ENCODE peak calls at places on chromosome 14, in eight cellular contexts. One of them, this sample, is unnamed. For H3K4me1, the result is how much of the 10 kb centered on the place peaks cover.

GRCh38 chr14:29814153-29815057 is 113.2 kb downstream of the PRKD1 start:
- DNase-seq in gastrocnemius medialis: no peak
- DNase-seq in Peyer's patch: no peak
- DNase-seq in left ventricle myocardium inferior: peak
- DNase-seq in upper lobe of left lung: peak
- DNase-seq in tibial nerve: peak
- DNase-seq in suprapubic skin: no peak
- DNase-seq in kidney: no peak
- DNase-seq in this sample: no peak

GRCh38 chr14:39974036-39974435 is 541.8 kb upstream of the FBXO33 start:
- DNase-seq in kidney: no peak
- DNase-seq in suprapubic skin: no peak
- DNase-seq in gastrocnemius medialis: no peak
- DNase-seq in Peyer's patch: no peak
- DNase-seq in upper lobe of left lung: no peak
- DNase-seq in left ventricle myocardium inferior: no peak
- DNase-seq in tibial nerve: no peak
- DNase-seq in this sample: no peak

GRCh38 chr14:99790978-99791376 is 2.2 kb upstream of the EML1 start:
- DNase-seq in upper lobe of left lung: peak
- DNase-seq in tibial nerve: no peak
- DNase-seq in kidney: no peak
- DNase-seq in left ventricle myocardium inferior: no peak
- DNase-seq in suprapubic skin: no peak
- DNase-seq in gastrocnemius medialis: no peak
- DNase-seq in Peyer's patch: no peak
- DNase-seq in this sample: no peak

GRCh38 chr14:69712217-69712565 is 54.8 kb upstream of the SRSF5 start:
- DNase-seq in Peyer's patch: no peak
- DNase-seq in left ventricle myocardium inferior: no peak
- DNase-seq in upper lobe of left lung: no peak
- DNase-seq in tibial nerve: no peak
- DNase-seq in suprapubic skin: no peak
- DNase-seq in gastrocnemius medialis: no peak
- DNase-seq in kidney: no peak
- DNase-seq in this sample: no peak

GRCh38 chr14:72948481-72949138 is 22.3 kb downstream of the DCAF4 start:
- DNase-seq in left ventricle myocardium inferior: peak
- DNase-seq in upper lobe of left lung: peak
- DNase-seq in suprapubic skin: no peak
- DNase-seq in Peyer's patch: peak
- DNase-seq in kidney: peak
- DNase-seq in tibial nerve: peak
- DNase-seq in gastrocnemius medialis: peak
- DNase-seq in this sample: peak

GRCh38 chr14:36940476-36940875 is 231.9 kb downstream of the SLC25A21 start:
- DNase-seq in Peyer's patch: no peak
- DNase-seq in kidney: no peak
- DNase-seq in gastrocnemius medialis: no peak
- DNase-seq in suprapubic skin: no peak
- DNase-seq in upper lobe of left lung: no peak
- DNase-seq in left ventricle myocardium inferior: no peak
- DNase-seq in tibial nerve: no peak
- DNase-seq in this sample: no peak

GRCh38 chr14:92663049-92663448 is 85.4 kb downstream of the LGMN start:
- DNase-seq in tibial nerve: no peak
- DNase-seq in upper lobe of left lung: no peak
- DNase-seq in left ventricle myocardium inferior: no peak
- DNase-seq in Peyer's patch: no peak
- DNase-seq in gastrocnemius medialis: no peak
- DNase-seq in suprapubic skin: no peak
- DNase-seq in kidney: no peak
- DNase-seq in this sample: no peak

GRCh38 chr14:103737432-103738045 is 21.9 kb downstream of the ZFYVE21 start:
- DNase-seq in Peyer's patch: no peak
- DNase-seq in kidney: peak
- DNase-seq in gastrocnemius medialis: no peak
- DNase-seq in upper lobe of left lung: no peak
- DNase-seq in left ventricle myocardium inferior: no peak
- DNase-seq in suprapubic skin: no peak
- DNase-seq in tibial nerve: no peak
- DNase-seq in this sample: no peak

GRCh38 chr14:65131176-65131765 is 29.0 kb upstream of the MAX start:
- DNase-seq in left ventricle myocardium inferior: no peak
- DNase-seq in gastrocnemius medialis: no peak
- DNase-seq in suprapubic skin: no peak
- DNase-seq in upper lobe of left lung: no peak
- DNase-seq in tibial nerve: no peak
- DNase-seq in Peyer's patch: no peak
- DNase-seq in kidney: no peak
- DNase-seq in this sample: no peak

GRCh38 chr14:53542692-53543091 is 389.6 kb upstream of the DDHD1 start:
- DNase-seq in kidney: no peak
- DNase-seq in gastrocnemius medialis: no peak
- DNase-seq in Peyer's patch: no peak
- DNase-seq in left ventricle myocardium inferior: no peak
- DNase-seq in upper lobe of left lung: no peak
- DNase-seq in suprapubic skin: no peak
- DNase-seq in tibial nerve: peak
- DNase-seq in this sample: no peak

GRCh38 chr14:92207012-92207927 is 85.5 kb downstream of the CPSF2 start:
- DNase-seq in left ventricle myocardium inferior: no peak
- DNase-seq in Peyer's patch: no peak
- DNase-seq in kidney: no peak
- DNase-seq in tibial nerve: no peak
- DNase-seq in gastrocnemius medialis: no peak
- DNase-seq in upper lobe of left lung: no peak
- DNase-seq in suprapubic skin: no peak
- DNase-seq in this sample: no peak

GRCh38 chr14:91351508-91351853 is 66.1 kb downstream of the CCDC88C start:
- DNase-seq in tibial nerve: no peak
- DNase-seq in suprapubic skin: no peak
- DNase-seq in left ventricle myocardium inferior: no peak
- DNase-seq in kidney: peak
- DNase-seq in Peyer's patch: no peak
- DNase-seq in gastrocnemius medialis: no peak
- DNase-seq in upper lobe of left lung: no peak
- DNase-seq in this sample: no peak

GRCh38 chr14:64137657-64138290 is 156.4 kb downstream of the ESR2 start:
- DNase-seq in kidney: no peak
- DNase-seq in left ventricle myocardium inferior: no peak
- DNase-seq in suprapubic skin: no peak
- DNase-seq in gastrocnemius medialis: no peak
- DNase-seq in tibial nerve: no peak
- DNase-seq in upper lobe of left lung: no peak
- DNase-seq in Peyer's patch: peak
- DNase-seq in this sample: no peak

DNA sequence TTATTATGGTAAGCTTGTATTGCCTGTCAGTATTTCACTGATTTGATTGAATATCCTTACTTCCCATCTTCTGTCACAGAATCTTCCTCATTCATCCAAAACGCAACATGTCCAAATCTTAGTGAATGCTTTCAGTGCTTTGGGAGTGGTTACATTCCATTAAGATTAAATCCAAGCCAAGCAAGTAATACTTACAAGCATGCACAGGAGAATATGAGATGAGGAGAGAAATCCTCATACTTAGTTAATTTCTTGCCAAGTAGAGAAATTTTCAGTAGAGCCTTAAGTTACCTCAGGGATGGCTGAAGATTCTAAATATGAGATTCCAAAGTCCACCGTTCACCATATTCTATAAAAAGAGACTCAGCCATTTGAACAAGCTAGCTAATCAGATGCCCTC is 316.0 kb downstream of the RAD51B start:
- DNase-seq in kidney: no peak
- DNase-seq in upper lobe of left lung: no peak
- DNase-seq in Peyer's patch: no peak
- DNase-seq in left ventricle myocardium inferior: no peak
- DNase-seq in tibial nerve: no peak
- DNase-seq in gastrocnemius medialis: no peak
- DNase-seq in suprapubic skin: no peak
- DNase-seq in this sample: no peak
- H3K4me1 ChIP-seq in kidney: under half
- H3K4me1 ChIP-seq in upper lobe of left lung: under half
- H3K4me1 ChIP-seq in Peyer's patch: under half
- H3K4me1 ChIP-seq in left ventricle myocardium inferior: under half
- H3K4me1 ChIP-seq in tibial nerve: half or more
- H3K4me1 ChIP-seq in gastrocnemius medialis: under half
- H3K4me1 ChIP-seq in suprapubic skin: half or more
- H3K4me1 ChIP-seq in this sample: under half

GRCh38 chr14:89486505-89486904 is 69.5 kb upstream of the FOXN3 start:
- DNase-seq in left ventricle myocardium inferior: no peak
- DNase-seq in kidney: no peak
- DNase-seq in upper lobe of left lung: peak
- DNase-seq in tibial nerve: no peak
- DNase-seq in Peyer's patch: no peak
- DNase-seq in suprapubic skin: no peak
- DNase-seq in gastrocnemius medialis: no peak
- DNase-seq in this sample: no peak
- H3K27ac ChIP-seq in left ventricle myocardium inferior: peak
- H3K27ac ChIP-seq in kidney: no peak
- H3K27ac ChIP-seq in upper lobe of left lung: no peak
- H3K27ac ChIP-seq in tibial nerve: no peak
- H3K27ac ChIP-seq in Peyer's patch: no peak
- H3K27ac ChIP-seq in suprapubic skin: no peak
- H3K27ac ChIP-seq in gastrocnemius medialis: no peak
- H3K27ac ChIP-seq in this sample: no peak

DNA sequence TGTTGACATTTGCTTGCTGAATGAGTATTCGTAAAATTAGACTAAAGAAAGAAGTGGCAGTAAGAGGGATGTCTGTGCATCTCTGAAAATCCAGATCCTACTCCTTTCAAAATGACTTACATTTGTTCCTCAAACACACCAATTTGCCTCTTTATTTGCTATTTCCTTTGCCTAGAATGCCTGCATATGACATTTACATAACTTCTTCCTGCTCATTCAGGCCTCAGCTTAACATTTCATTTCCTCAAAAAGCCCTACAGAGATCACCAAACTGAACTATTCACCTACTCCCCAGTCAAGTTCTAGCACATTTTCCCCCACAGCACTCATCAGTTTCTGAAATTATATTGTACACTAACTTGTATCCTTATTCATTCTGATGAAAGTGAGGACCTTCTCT is 907.2 kb downstream of the LRFN5 start:
- DNase-seq in tibial nerve: no peak
- DNase-seq in Peyer's patch: no peak
- DNase-seq in upper lobe of left lung: no peak
- DNase-seq in left ventricle myocardium inferior: no peak
- DNase-seq in gastrocnemius medialis: no peak
- DNase-seq in kidney: no peak
- DNase-seq in suprapubic skin: no peak
- DNase-seq in this sample: no peak
- TF ChIP-seq CTCF in tibial nerve: no peak
- TF ChIP-seq CTCF in Peyer's patch: no peak
- TF ChIP-seq CTCF in upper lobe of left lung: no peak
- TF ChIP-seq CTCF in left ventricle myocardium inferior: no peak
- TF ChIP-seq CTCF in gastrocnemius medialis: no peak
- TF ChIP-seq CTCF in kidney: no peak
- TF ChIP-seq CTCF in suprapubic skin: no peak
- TF ChIP-seq CTCF in this sample: no peak

GRCh38 chr14:56131004-56131864 is 13.0 kb downstream of the PELI2 start:
- DNase-seq in left ventricle myocardium inferior: no peak
- DNase-seq in tibial nerve: no peak
- DNase-seq in upper lobe of left lung: no peak
- DNase-seq in kidney: no peak
- DNase-seq in gastrocnemius medialis: no peak
- DNase-seq in Peyer's patch: no peak
- DNase-seq in suprapubic skin: no peak
- DNase-seq in this sample: no peak
- H3K4me1 ChIP-seq in left ventricle myocardium inferior: under half
- H3K4me1 ChIP-seq in tibial nerve: half or more
- H3K4me1 ChIP-seq in upper lobe of left lung: under half
- H3K4me1 ChIP-seq in kidney: under half
- H3K4me1 ChIP-seq in gastrocnemius medialis: under half
- H3K4me1 ChIP-seq in Peyer's patch: under half
- H3K4me1 ChIP-seq in suprapubic skin: half or more
- H3K4me1 ChIP-seq in this sample: under half

GRCh38 chr14:77108753-77109152 is 10.7 kb downstream of the CIPC start:
- DNase-seq in upper lobe of left lung: no peak
- DNase-seq in kidney: no peak
- DNase-seq in tibial nerve: no peak
- DNase-seq in gastrocnemius medialis: no peak
- DNase-seq in suprapubic skin: no peak
- DNase-seq in Peyer's patch: no peak
- DNase-seq in left ventricle myocardium inferior: no peak
- DNase-seq in this sample: no peak

GRCh38 chr14:77105118-77105517 is 7.1 kb downstream of the CIPC start:
- DNase-seq in suprapubic skin: no peak
- DNase-seq in tibial nerve: no peak
- DNase-seq in kidney: no peak
- DNase-seq in left ventricle myocardium inferior: no peak
- DNase-seq in Peyer's patch: no peak
- DNase-seq in upper lobe of left lung: no peak
- DNase-seq in gastrocnemius medialis: no peak
- DNase-seq in this sample: no peak

GRCh38 chr14:77105554-77105953 is 7.5 kb downstream of the CIPC start:
- DNase-seq in suprapubic skin: no peak
- DNase-seq in Peyer's patch: no peak
- DNase-seq in upper lobe of left lung: no peak
- DNase-seq in left ventricle myocardium inferior: no peak
- DNase-seq in gastrocnemius medialis: no peak
- DNase-seq in kidney: no peak
- DNase-seq in tibial nerve: no peak
- DNase-seq in this sample: no peak

GRCh38 chr14:77106666-77107065 is 8.6 kb downstream of the CIPC start:
- DNase-seq in tibial nerve: no peak
- DNase-seq in suprapubic skin: no peak
- DNase-seq in gastrocnemius medialis: peak
- DNase-seq in Peyer's patch: no peak
- DNase-seq in kidney: no peak
- DNase-seq in upper lobe of left lung: no peak
- DNase-seq in left ventricle myocardium inferior: no peak
- DNase-seq in this sample: no peak

GRCh38 chr14:77107228-77107627 is 9.2 kb downstream of the CIPC start:
- DNase-seq in left ventricle myocardium inferior: peak
- DNase-seq in suprapubic skin: no peak
- DNase-seq in upper lobe of left lung: no peak
- DNase-seq in kidney: no peak
- DNase-seq in Peyer's patch: no peak
- DNase-seq in tibial nerve: peak
- DNase-seq in gastrocnemius medialis: no peak
- DNase-seq in this sample: no peak
- H3K27ac ChIP-seq in left ventricle myocardium inferior: peak
- H3K27ac ChIP-seq in suprapubic skin: no peak
- H3K27ac ChIP-seq in upper lobe of left lung: no peak
- H3K27ac ChIP-seq in kidney: no peak
- H3K27ac ChIP-seq in Peyer's patch: no peak
- H3K27ac ChIP-seq in tibial nerve: peak
- H3K27ac ChIP-seq in gastrocnemius medialis: peak
- H3K27ac ChIP-seq in this sample: no peak

This sample was measured in CD8-positive, alpha-beta T cell.